ENCODE peak calls at places on chromosomes 6 and 20, in four cellular contexts. One of them, this sample, is unnamed.
A peak's percentile ranks its signal among the peaks of the same experiment; 100 is the strongest.

GRCh38 chr6:27157461-27158315 is 89.8 kb upstream of the PRSS16 start:
- DNase-seq in fibroblast of lung: peak; percentile 68
- DNase-seq in Calu3: peak; percentile 79
- DNase-seq in cardiac septum: no peak
- DNase-seq in this sample: peak; percentile 50

GRCh38 chr6:37190159-37190535 is 20.2 kb downstream of the PIM1 start:
- DNase-seq in fibroblast of lung: no peak
- DNase-seq in cardiac septum: no peak
- DNase-seq in Calu3: no peak
- DNase-seq in this sample: no peak

GRCh38 chr6:116465246-116465645 is 4.1 kb downstream of the CALHM6 start:
- DNase-seq in Calu3: no peak
- DNase-seq in fibroblast of lung: no peak
- DNase-seq in cardiac septum: no peak
- DNase-seq in this sample: no peak

GRCh38 chr20:41232971-41233926 is 84.3 kb downstream of the ZHX3 start:
- DNase-seq in cardiac septum: no peak
- DNase-seq in fibroblast of lung: peak; percentile 91
- DNase-seq in Calu3: no peak
- DNase-seq in this sample: peak; percentile 86

GRCh38 chr6:17220040-17220439 is 61.1 kb upstream of the RBM24 start:
- DNase-seq in cardiac septum: no peak
- DNase-seq in Calu3: no peak
- DNase-seq in fibroblast of lung: no peak
- DNase-seq in this sample: no peak

GRCh38 chr20:16801919-16802651 is 53.9 kb downstream of the OTOR start:
- DNase-seq in cardiac septum: no peak
- DNase-seq in fibroblast of lung: peak; percentile 58
- DNase-seq in Calu3: peak; percentile 50
- DNase-seq in this sample: peak; percentile 58

GRCh38 chr6:15945593-15946159 is 183.2 kb upstream of the MYLIP start:
- DNase-seq in Calu3: no peak
- DNase-seq in cardiac septum: no peak
- DNase-seq in fibroblast of lung: peak; percentile 47
- DNase-seq in this sample: peak; percentile 26

GRCh38 chr20:57801581-57801980 is 91.8 kb upstream of the PMEPA1 start:
- DNase-seq in Calu3: no peak
- DNase-seq in fibroblast of lung: no peak
- DNase-seq in cardiac septum: no peak
- DNase-seq in this sample: no peak

GRCh38 chr20:44979090-44979621 is 12.8 kb downstream of the STK4 start:
- DNase-seq in cardiac septum: no peak
- DNase-seq in Calu3: peak; percentile 17
- DNase-seq in fibroblast of lung: peak; percentile 24
- DNase-seq in this sample: peak; percentile 13

GRCh38 chr20:3680701-3681351 is 984 bp downstream of the ADAM33 start:
- DNase-seq in cardiac septum: no peak
- DNase-seq in Calu3: no peak
- DNase-seq in fibroblast of lung: peak; percentile 10
- DNase-seq in this sample: no peak

GRCh38 chr20:49590163-49591017 is 22.5 kb upstream of the PTGIS start:
- DNase-seq in cardiac septum: no peak
- DNase-seq in Calu3: no peak
- DNase-seq in fibroblast of lung: no peak
- DNase-seq in this sample: no peak

GRCh38 chr6:105560611-105561066 is 157.8 kb upstream of the PREP start:
- DNase-seq in cardiac septum: no peak
- DNase-seq in Calu3: no peak
- DNase-seq in fibroblast of lung: peak; percentile 11
- DNase-seq in this sample: peak; percentile 28